ENCODE peak calls at places on chromosomes 3 and 15, in ten cellular contexts. One of them, this sample, is unnamed.

GRCh38 chr3:141414141-141414689 is 45.9 kb downstream of the ZBTB38 start:
- DNase-seq in tibial artery: no peak
- DNase-seq in uterus: no peak
- DNase-seq in right atrium auricular region: no peak
- DNase-seq in PC-9: no peak
- DNase-seq in Panc1: no peak
- DNase-seq in HCT116: no peak
- DNase-seq in neural progenitor cell: no peak
- DNase-seq in lung: no peak
- DNase-seq in Peyer's patch: no peak
- DNase-seq in this sample: no peak

GRCh38 chr3:172711457-172711800 is 562 bp upstream of the NCEH1 start:
- DNase-seq in tibial artery: no peak
- DNase-seq in uterus: peak; percentile 36
- DNase-seq in right atrium auricular region: peak; percentile 59
- DNase-seq in PC-9: peak; percentile 87
- DNase-seq in Panc1: no peak
- DNase-seq in HCT116: no peak
- DNase-seq in neural progenitor cell: no peak
- DNase-seq in lung: no peak
- DNase-seq in Peyer's patch: no peak
- DNase-seq in this sample: peak; percentile 45

GRCh38 chr3:49453621-49454315 is 16.3 kb upstream of the DAG1 start:
- DNase-seq in tibial artery: no peak
- DNase-seq in uterus: no peak
- DNase-seq in right atrium auricular region: no peak
- DNase-seq in PC-9: no peak
- DNase-seq in Panc1: no peak
- DNase-seq in HCT116: no peak
- DNase-seq in neural progenitor cell: no peak
- DNase-seq in lung: no peak
- DNase-seq in Peyer's patch: no peak
- DNase-seq in this sample: no peak

GRCh38 chr3:134287512-134287911 is 36.9 kb upstream of the RYK start:
- DNase-seq in tibial artery: no peak
- DNase-seq in uterus: no peak
- DNase-seq in right atrium auricular region: no peak
- DNase-seq in PC-9: no peak
- DNase-seq in Panc1: no peak
- DNase-seq in HCT116: no peak
- DNase-seq in neural progenitor cell: no peak
- DNase-seq in lung: no peak
- DNase-seq in Peyer's patch: no peak
- DNase-seq in this sample: no peak

GRCh38 chr3:109165905-109166304 is 29.4 kb downstream of the C3orf85 start:
- DNase-seq in tibial artery: no peak
- DNase-seq in uterus: no peak
- DNase-seq in right atrium auricular region: no peak
- DNase-seq in PC-9: no peak
- DNase-seq in Panc1: no peak
- DNase-seq in HCT116: no peak
- DNase-seq in neural progenitor cell: no peak
- DNase-seq in lung: no peak
- DNase-seq in Peyer's patch: no peak
- DNase-seq in this sample: no peak

GRCh38 chr3:126781889-126782491 is 78.0 kb downstream of the CHCHD6 start:
- DNase-seq in tibial artery: no peak
- DNase-seq in uterus: no peak
- DNase-seq in right atrium auricular region: no peak
- DNase-seq in PC-9: no peak
- DNase-seq in Panc1: no peak
- DNase-seq in HCT116: no peak
- DNase-seq in neural progenitor cell: peak; percentile 62
- DNase-seq in lung: no peak
- DNase-seq in Peyer's patch: no peak
- DNase-seq in this sample: peak; percentile 36

GRCh38 chr15:91099616-91100560 is at the start of gene SV2B:
- DNase-seq in tibial artery: peak; percentile 29
- DNase-seq in uterus: no peak
- DNase-seq in right atrium auricular region: no peak
- DNase-seq in PC-9: no peak
- DNase-seq in Panc1: no peak
- DNase-seq in HCT116: no peak
- DNase-seq in neural progenitor cell: peak; percentile 83
- DNase-seq in lung: no peak
- DNase-seq in Peyer's patch: no peak
- DNase-seq in this sample: peak; percentile 28

GRCh38 chr3:37863949-37864822 is 2.5 kb downstream of the CTDSPL start:
- DNase-seq in tibial artery: no peak
- DNase-seq in uterus: no peak
- DNase-seq in right atrium auricular region: no peak
- DNase-seq in PC-9: peak; percentile 49
- DNase-seq in Panc1: no peak
- DNase-seq in HCT116: no peak
- DNase-seq in neural progenitor cell: no peak
- DNase-seq in lung: no peak
- DNase-seq in Peyer's patch: no peak
- DNase-seq in this sample: peak; percentile 6

GRCh38 chr3:52372822-52373504 is 56.8 kb downstream of the DNAH1 start:
- DNase-seq in tibial artery: peak; percentile 47
- DNase-seq in uterus: no peak
- DNase-seq in right atrium auricular region: no peak
- DNase-seq in PC-9: no peak
- DNase-seq in Panc1: no peak
- DNase-seq in HCT116: no peak
- DNase-seq in neural progenitor cell: peak; percentile 67
- DNase-seq in lung: peak; percentile 35
- DNase-seq in Peyer's patch: peak; percentile 78
- DNase-seq in this sample: no peak

GRCh38 chr3:152657002-152657400 is 177.9 kb upstream of the P2RY1 start:
- DNase-seq in tibial artery: no peak
- DNase-seq in uterus: no peak
- DNase-seq in right atrium auricular region: no peak
- DNase-seq in PC-9: no peak
- DNase-seq in Panc1: no peak
- DNase-seq in HCT116: no peak
- DNase-seq in neural progenitor cell: peak; percentile 62
- DNase-seq in lung: no peak
- DNase-seq in Peyer's patch: no peak
- DNase-seq in this sample: no peak

GRCh38 chr3:47323431-47324277 is 40.9 kb downstream of the KLHL18 start:
- DNase-seq in tibial artery: no peak
- DNase-seq in uterus: no peak
- DNase-seq in right atrium auricular region: no peak
- DNase-seq in PC-9: peak; percentile 86
- DNase-seq in Panc1: no peak
- DNase-seq in HCT116: peak; percentile 35
- DNase-seq in neural progenitor cell: no peak
- DNase-seq in lung: no peak
- DNase-seq in Peyer's patch: no peak
- DNase-seq in this sample: peak; percentile 63

GRCh38 chr3:126957776-126958637 is 24.9 kb upstream of the PLXNA1 start:
- DNase-seq in tibial artery: peak; percentile 9
- DNase-seq in uterus: no peak
- DNase-seq in right atrium auricular region: no peak
- DNase-seq in PC-9: no peak
- DNase-seq in Panc1: no peak
- DNase-seq in HCT116: no peak
- DNase-seq in neural progenitor cell: no peak
- DNase-seq in lung: no peak
- DNase-seq in Peyer's patch: no peak
- DNase-seq in this sample: no peak

DNA sequence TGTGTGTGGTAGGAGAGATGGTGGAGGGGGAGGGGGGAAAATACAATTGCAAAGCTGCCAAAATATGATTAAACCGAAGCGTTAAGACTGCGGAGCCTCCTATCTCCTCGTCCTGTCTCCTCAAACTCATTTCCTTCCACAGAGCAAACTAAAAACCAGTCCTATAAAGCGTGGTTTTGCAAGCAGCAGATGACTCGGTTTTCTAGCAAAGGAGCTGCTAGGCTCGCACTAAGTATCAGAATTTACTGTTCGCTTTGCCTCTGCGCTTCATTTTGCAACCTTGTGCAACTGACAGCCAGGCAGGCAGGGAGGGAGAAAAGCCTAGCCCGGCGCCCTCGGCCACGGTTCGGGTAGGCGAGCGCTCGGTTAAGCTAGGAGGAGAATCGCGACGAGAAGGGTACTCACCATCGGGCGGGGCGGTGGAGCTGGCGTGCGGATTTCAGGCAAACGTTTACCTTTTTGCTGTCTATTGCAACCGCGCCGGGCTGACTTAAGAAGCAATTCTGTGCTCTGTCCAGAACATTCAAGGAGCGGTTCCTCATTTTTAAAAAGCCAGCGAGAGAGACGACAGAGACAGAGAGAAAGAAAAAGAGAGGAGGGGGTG is 3.8 kb upstream of the NR2F2 start:
- DNase-seq in tibial artery: peak; percentile 58
- DNase-seq in uterus: peak; percentile 69
- DNase-seq in right atrium auricular region: no peak
- DNase-seq in PC-9: peak; percentile 56
- DNase-seq in Panc1: no peak
- DNase-seq in HCT116: no peak
- DNase-seq in neural progenitor cell: peak; percentile 78
- DNase-seq in lung: no peak
- DNase-seq in Peyer's patch: no peak
- DNase-seq in this sample: no peak
- TF ChIP-seq CTCF in tibial artery: no peak
- TF ChIP-seq CTCF in uterus: no peak
- TF ChIP-seq CTCF in right atrium auricular region: no peak
- TF ChIP-seq CTCF in PC-9: no peak
- TF ChIP-seq CTCF in Panc1: no peak
- TF ChIP-seq CTCF in HCT116: no peak
- TF ChIP-seq CTCF in neural progenitor cell: no peak
- TF ChIP-seq CTCF in lung: no peak
- TF ChIP-seq CTCF in Peyer's patch: no peak
- TF ChIP-seq CTCF in this sample: no peak

GRCh38 chr3:188206787-188207186 is 52.8 kb downstream of the LPP start:
- DNase-seq in tibial artery: no peak
- DNase-seq in uterus: no peak
- DNase-seq in right atrium auricular region: no peak
- DNase-seq in PC-9: no peak
- DNase-seq in Panc1: no peak
- DNase-seq in HCT116: no peak
- DNase-seq in neural progenitor cell: no peak
- DNase-seq in lung: no peak
- DNase-seq in Peyer's patch: no peak
- DNase-seq in this sample: no peak

GRCh38 chr3:188211476-188211875 is 57.5 kb downstream of the LPP start:
- DNase-seq in tibial artery: peak; percentile 48
- DNase-seq in uterus: no peak
- DNase-seq in right atrium auricular region: peak; percentile 56
- DNase-seq in PC-9: no peak
- DNase-seq in Panc1: no peak
- DNase-seq in HCT116: no peak
- DNase-seq in neural progenitor cell: no peak
- DNase-seq in lung: no peak
- DNase-seq in Peyer's patch: no peak
- DNase-seq in this sample: no peak

GRCh38 chr3:188207941-188208750 is 54.2 kb downstream of the LPP start:
- DNase-seq in tibial artery: no peak
- DNase-seq in uterus: no peak
- DNase-seq in right atrium auricular region: peak; percentile 58
- DNase-seq in PC-9: no peak
- DNase-seq in Panc1: no peak
- DNase-seq in HCT116: no peak
- DNase-seq in neural progenitor cell: peak; percentile 51
- DNase-seq in lung: no peak
- DNase-seq in Peyer's patch: no peak
- DNase-seq in this sample: no peak

GRCh38 chr3:188209740-188210139 is 55.8 kb downstream of the LPP start:
- DNase-seq in tibial artery: no peak
- DNase-seq in uterus: no peak
- DNase-seq in right atrium auricular region: no peak
- DNase-seq in PC-9: no peak
- DNase-seq in Panc1: no peak
- DNase-seq in HCT116: no peak
- DNase-seq in neural progenitor cell: no peak
- DNase-seq in lung: no peak
- DNase-seq in Peyer's patch: no peak
- DNase-seq in this sample: no peak

GRCh38 chr3:188208751-188209433 is 54.9 kb downstream of the LPP start:
- DNase-seq in tibial artery: no peak
- DNase-seq in uterus: no peak
- DNase-seq in right atrium auricular region: no peak
- DNase-seq in PC-9: no peak
- DNase-seq in Panc1: no peak
- DNase-seq in HCT116: no peak
- DNase-seq in neural progenitor cell: no peak
- DNase-seq in lung: no peak
- DNase-seq in Peyer's patch: no peak
- DNase-seq in this sample: no peak
- H3K27ac ChIP-seq in tibial artery: peak overlapping the region; percentile 94
- H3K27ac ChIP-seq in uterus: peak overlapping the region; percentile 92
- H3K27ac ChIP-seq in right atrium auricular region: peak overlapping the region; percentile 59
- H3K27ac ChIP-seq in PC-9: no peak overlapping the region
- H3K27ac ChIP-seq in Panc1: no peak overlapping the region
- H3K27ac ChIP-seq in HCT116: no peak overlapping the region
- H3K27ac ChIP-seq in neural progenitor cell: no peak overlapping the region
- H3K27ac ChIP-seq in lung: peak overlapping the region; percentile 10
- H3K27ac ChIP-seq in Peyer's patch: peak overlapping the region; percentile 31
- H3K27ac ChIP-seq in this sample: no peak overlapping the region

DNA sequence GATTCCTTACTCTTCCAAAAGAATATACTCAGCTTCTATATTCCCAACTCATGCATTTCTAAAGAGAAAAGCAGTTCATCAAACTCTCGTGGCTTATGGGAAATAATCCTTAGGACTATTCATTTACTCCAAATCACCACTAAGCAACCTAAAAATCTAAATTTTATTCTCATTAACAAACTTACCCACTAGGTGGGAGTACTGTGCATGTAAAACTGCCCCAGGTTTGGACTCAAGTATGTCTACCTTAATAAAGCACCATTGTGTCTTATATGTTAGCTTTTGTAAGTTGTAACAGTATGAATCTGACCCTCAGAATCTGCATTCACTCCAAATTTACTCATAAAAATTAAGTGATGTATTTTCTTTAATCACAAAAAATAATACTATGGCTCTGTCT is 25.3 kb downstream of the RAD18 start:
- DNase-seq in tibial artery: no peak
- DNase-seq in uterus: no peak
- DNase-seq in right atrium auricular region: no peak
- DNase-seq in PC-9: no peak
- DNase-seq in Panc1: no peak
- DNase-seq in HCT116: peak; percentile 23
- DNase-seq in neural progenitor cell: peak; percentile 12
- DNase-seq in lung: no peak
- DNase-seq in Peyer's patch: no peak
- DNase-seq in this sample: no peak
- TF ChIP-seq CTCF in tibial artery: no peak
- TF ChIP-seq CTCF in uterus: no peak
- TF ChIP-seq CTCF in right atrium auricular region: no peak
- TF ChIP-seq CTCF in PC-9: peak; percentile 66
- TF ChIP-seq CTCF in Panc1: peak; percentile 42
- TF ChIP-seq CTCF in HCT116: peak; percentile 52
- TF ChIP-seq CTCF in neural progenitor cell: peak; percentile 44
- TF ChIP-seq CTCF in lung: no peak
- TF ChIP-seq CTCF in Peyer's patch: peak; percentile 5
- TF ChIP-seq CTCF in this sample: peak; percentile 37

DNA sequence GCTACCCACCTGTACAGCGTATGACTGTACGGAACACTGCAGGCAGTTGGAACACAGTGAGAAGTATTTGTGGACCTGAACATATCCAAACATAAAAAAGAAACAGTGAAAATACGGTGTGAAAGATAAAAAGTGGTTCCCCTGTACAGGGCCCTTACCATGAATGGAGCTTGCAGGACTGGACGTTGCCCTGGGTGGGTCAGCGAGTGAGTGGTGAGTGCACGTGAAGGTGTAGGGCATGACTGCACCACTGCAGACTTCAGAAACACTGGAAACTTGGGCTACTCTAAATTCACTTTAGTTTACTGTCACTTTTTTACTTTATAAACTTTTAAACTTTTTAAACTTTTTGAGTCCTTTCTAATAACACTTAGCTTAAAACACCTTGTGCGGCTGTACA is 71.1 kb upstream of the SLC6A6 start:
- DNase-seq in tibial artery: no peak
- DNase-seq in uterus: no peak
- DNase-seq in right atrium auricular region: no peak
- DNase-seq in PC-9: no peak
- DNase-seq in Panc1: no peak
- DNase-seq in HCT116: no peak
- DNase-seq in neural progenitor cell: no peak
- DNase-seq in lung: no peak
- DNase-seq in Peyer's patch: no peak
- DNase-seq in this sample: no peak
- H3K27ac ChIP-seq in tibial artery: no peak overlapping the region
- H3K27ac ChIP-seq in uterus: no peak overlapping the region
- H3K27ac ChIP-seq in right atrium auricular region: no peak overlapping the region
- H3K27ac ChIP-seq in PC-9: no peak overlapping the region
- H3K27ac ChIP-seq in Panc1: no peak overlapping the region
- H3K27ac ChIP-seq in HCT116: no peak overlapping the region
- H3K27ac ChIP-seq in neural progenitor cell: no peak overlapping the region
- H3K27ac ChIP-seq in lung: no peak overlapping the region
- H3K27ac ChIP-seq in Peyer's patch: peak overlapping the region; percentile 75
- H3K27ac ChIP-seq in this sample: no peak overlapping the region